ENCODE peak calls at places on chromosomes 2 and 18, in six cellular contexts. A, J, M, I, N and U are unnamed samples.
A peak's percentile ranks its signal among the peaks of the same experiment; 100 is the strongest.

GRCh38 chr2:183519371-183520056 is 395.3 kb downstream of the NUP35 start:
- DNase-seq in A (no peak), J (no peak), M (no peak), I (no peak), N (no peak), U (no peak)

GRCh38 chr2:234098675-234099195 is 48.2 kb downstream of the SPP2 start:
- DNase-seq in A (no peak), J (no peak), M (no peak), I (no peak), N (no peak), U (no peak)

GRCh38 chr2:164697688-164698290 is 76.5 kb upstream of the GRB14 start:
- DNase-seq in A (no peak), J (no peak), M (no peak), I (no peak), N (no peak), U (peak; percentile 36)

GRCh38 chr2:9769171-9770005 is 73.9 kb upstream of the TAF1B start:
- DNase-seq in A (no peak), J (no peak), M (no peak), I (peak; percentile 67), N (no peak), U (no peak)

GRCh38 chr18:24600076-24600654 is 139.7 kb downstream of the HRH4 start:
- DNase-seq in A (peak; percentile 32), J (no peak), M (no peak), I (peak; percentile 8), N (no peak), U (peak; percentile 21)

GRCh38 chr2:203018181-203018580 is 3.5 kb downstream of the NBEAL1 start:
- DNase-seq in A (no peak), J (no peak), M (no peak), I (no peak), N (no peak), U (no peak)

GRCh38 chr2:120496759-120497158 is 150.8 kb downstream of the INHBB start:
- DNase-seq in A (no peak), J (no peak), M (no peak), I (no peak), N (no peak), U (no peak)

GRCh38 chr18:3593381-3593903 is 143.5 kb downstream of the TGIF1 start:
- DNase-seq in A (peak; percentile 91), J (no peak), M (no peak), I (peak; percentile 55), N (no peak), U (peak; percentile 69)

GRCh38 chr2:40281021-40281940 is 170.6 kb downstream of the SLC8A1 start:
- DNase-seq in A (peak; percentile 76), J (no peak), M (no peak), I (no peak), N (no peak), U (no peak)

GRCh38 chr2:99256677-99257076 is 1.2 kb upstream of the LYG2 start:
- DNase-seq in A (no peak), J (no peak), M (no peak), I (no peak), N (no peak), U (no peak)

GRCh38 chr2:197307236-197307932 is 3.2 kb downstream of the ANKRD44 start:
- DNase-seq in A (no peak), J (no peak), M (no peak), I (peak; percentile 31), N (no peak), U (no peak)

GRCh38 chr2:1499033-1499795 is 86.0 kb downstream of the TPO start:
- DNase-seq in A (no peak), J (no peak), M (no peak), I (no peak), N (no peak), U (peak; percentile 5)

GRCh38 chr2:220076734-220077133 is 449.3 kb downstream of the SLC4A3 start:
- DNase-seq in A (peak; percentile 80), J (no peak), M (no peak), I (no peak), N (no peak), U (peak; percentile 12)

GRCh38 chr2:127376265-127376664 is 11.5 kb downstream of the MAP3K2 start:
- DNase-seq in A (no peak), J (no peak), M (no peak), I (no peak), N (no peak), U (no peak)

GRCh38 chr2:9800975-9801723 is 42.1 kb upstream of the TAF1B start:
- DNase-seq in A (peak; percentile 74), J (peak; percentile 69), M (no peak), I (no peak), N (peak; percentile 70), U (no peak)

GRCh38 chr2:227198866-227199265 is 34.4 kb downstream of the COL4A3 start:
- DNase-seq in A (no peak), J (no peak), M (no peak), I (no peak), N (no peak), U (no peak)

GRCh38 chr2:25301453-25302352 is 40.0 kb downstream of the DNMT3A start:
- DNase-seq in A (peak; percentile 67), J (no peak), M (peak; percentile 34), I (no peak), N (peak; percentile 74), U (no peak)

GRCh38 chr18:57057890-57058289 is 89.0 kb upstream of the BOD1L2 start:
- DNase-seq in A (no peak), J (no peak), M (no peak), I (no peak), N (no peak), U (no peak)

GRCh38 chr2:44246436-44246835 is 28.8 kb upstream of the SLC3A1 start:
- DNase-seq in A (no peak), J (no peak), M (no peak), I (no peak), N (no peak), U (no peak)

GRCh38 chr2:218780851-218781690 is 876 bp upstream of the CYP27A1 start:
- DNase-seq in A (no peak), J (no peak), M (no peak), I (no peak), N (no peak), U (peak; percentile 44)
- H3K27me3 ChIP-seq in A (no peaks in the 10 kb centered on the region), J (no peaks in the 10 kb centered on the region), M (no peaks in the 10 kb centered on the region), I (no peaks in the 10 kb centered on the region), N (peaks cover 7% of the 10 kb centered on the region), U (no peaks in the 10 kb centered on the region)

DNA sequence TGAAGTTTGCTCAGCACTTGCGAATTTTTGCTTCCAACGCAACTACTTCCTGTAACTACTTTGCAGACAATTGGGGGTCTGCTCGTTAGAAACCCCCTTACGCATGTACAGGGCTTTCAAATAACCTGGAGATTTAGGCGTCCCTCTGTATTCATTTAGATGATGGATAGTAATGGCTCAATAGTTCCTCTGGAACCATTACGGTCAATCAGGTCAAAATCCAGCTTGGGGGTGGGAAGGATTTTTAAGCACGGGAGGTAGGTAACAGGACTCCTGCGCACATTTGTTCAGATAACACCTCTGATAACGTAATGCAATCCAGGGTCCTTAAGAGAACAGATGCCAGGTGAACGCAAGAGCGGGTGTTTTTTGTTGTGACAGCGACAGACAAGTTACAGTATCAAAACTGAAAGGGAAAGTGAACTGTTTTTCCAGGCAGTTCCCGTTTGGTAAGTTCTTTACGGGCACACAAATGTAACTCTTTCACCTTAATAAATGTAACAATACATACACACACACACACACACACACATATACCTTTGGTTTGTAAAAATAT is 3.7 kb upstream of the OSR1 start:
- DNase-seq in A (no peak), J (peak; percentile 18), M (no peak), I (no peak), N (peak; percentile 52), U (no peak)
- H3K27me3 ChIP-seq in A (no peaks in the 10 kb centered on the region), J (no peaks in the 10 kb centered on the region), M (peaks cover 65% of the 10 kb centered on the region), I (peaks cover 78% of the 10 kb centered on the region), N (peaks cover 41% of the 10 kb centered on the region), U (no peaks in the 10 kb centered on the region)

GRCh38 chr2:144261336-144261735 is 258.6 kb downstream of the ZEB2 start:
- DNase-seq in A (no peak), J (no peak), M (no peak), I (no peak), N (no peak), U (no peak)

GRCh38 chr2:144258154-144258553 is 261.8 kb downstream of the ZEB2 start:
- DNase-seq in A (no peak), J (no peak), M (no peak), I (no peak), N (no peak), U (no peak)

GRCh38 chr2:144256996-144257707 is 262.8 kb downstream of the ZEB2 start:
- DNase-seq in A (no peak), J (no peak), M (no peak), I (no peak), N (no peak), U (no peak)

GRCh38 chr2:144261966-144262365 is 258.0 kb downstream of the ZEB2 start:
- DNase-seq in A (no peak), J (no peak), M (no peak), I (no peak), N (no peak), U (no peak)

GRCh38 chr2:144259332-144259731 is 260.6 kb downstream of the ZEB2 start:
- DNase-seq in A (no peak), J (no peak), M (no peak), I (no peak), N (no peak), U (no peak)
- H3K27me3 ChIP-seq in A (no peaks in the 10 kb centered on the region), J (no peaks in the 10 kb centered on the region), M (no peaks in the 10 kb centered on the region), I (no peaks in the 10 kb centered on the region), N (no peaks in the 10 kb centered on the region), U (no peaks in the 10 kb centered on the region)

GRCh38 chr2:108301558-108301957 is 12.9 kb downstream of the SULT1C2 start:
- DNase-seq in A (no peak), J (no peak), M (no peak), I (no peak), N (no peak), U (no peak)

GRCh38 chr2:108309903-108310302 is 21.2 kb downstream of the SULT1C2 start:
- DNase-seq in A (no peak), J (no peak), M (no peak), I (no peak), N (no peak), U (no peak)

GRCh38 chr2:108304975-108305374 is 16.3 kb downstream of the SULT1C2 start:
- DNase-seq in A (no peak), J (no peak), M (no peak), I (no peak), N (no peak), U (no peak)

DNA sequence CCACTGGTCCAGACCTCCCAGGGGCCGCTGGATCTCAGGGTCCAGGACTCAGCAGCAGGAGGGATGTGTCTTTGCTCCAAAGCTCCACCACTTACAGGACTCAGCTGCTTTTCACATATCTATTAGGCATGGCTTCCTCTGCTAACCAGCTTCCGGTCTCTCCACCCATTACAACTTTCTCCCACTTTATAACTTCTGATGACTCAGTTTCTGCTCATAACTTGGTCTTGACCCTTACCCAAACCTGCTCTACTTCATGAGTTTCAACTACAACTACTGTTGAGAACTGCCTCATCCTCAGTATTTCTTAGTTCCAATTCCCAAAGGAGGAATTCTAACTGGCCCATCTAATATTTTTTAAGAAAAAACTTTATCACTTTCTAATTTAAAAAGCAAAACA is 17.2 kb downstream of the SULT1C2 start:
- DNase-seq in A (no peak), J (no peak), M (no peak), I (no peak), N (no peak), U (no peak)
- H3K27me3 ChIP-seq in A (no peaks in the 10 kb centered on the region), J (no peaks in the 10 kb centered on the region), M (no peaks in the 10 kb centered on the region), I (no peaks in the 10 kb centered on the region), N (no peaks in the 10 kb centered on the region), U (no peaks in the 10 kb centered on the region)